ENCODE peak calls at places on chromosomes 2 and 18, in nine cellular contexts. F is testis, A is H1, J is adrenal gland, H is tibial artery, M is transverse colon, U is HCT116, B is cardiac muscle cell, Q is fibroblast of lung. G is an unnamed sample.
A peak's percentile ranks its signal among the peaks of the same experiment; 100 is the strongest.

GRCh38 chr18:7438631-7439030 is 128.5 kb upstream of the PTPRM start:
- DNase-seq in F (no peak), A (no peak), J (no peak), H (no peak), M (no peak), U (no peak), B (no peak), Q (no peak), G (no peak)

GRCh38 chr18:23356915-23357421 is 96.1 kb upstream of the RIOK3 start:
- DNase-seq in F (peak; percentile 27), A (no peak), J (no peak), H (no peak), M (no peak), U (no peak), B (no peak), Q (peak; percentile 93), G (no peak)

GRCh38 chr2:236085211-236085610 is 83.0 kb downstream of the GBX2 start:
- DNase-seq in F (no peak), A (no peak), J (no peak), H (no peak), M (no peak), U (no peak), B (no peak), Q (no peak), G (no peak)

GRCh38 chr2:98393354-98393753 is 47.1 kb downstream of the CNGA3 start:
- DNase-seq in F (no peak), A (no peak), J (no peak), H (no peak), M (no peak), U (no peak), B (no peak), Q (no peak), G (no peak)

GRCh38 chr2:42060718-42061619 is 13.1 kb downstream of the PKDCC start:
- DNase-seq in F (peak; percentile 58), A (no peak), J (peak; percentile 59), H (peak; percentile 88), M (peak; percentile 73), U (no peak), B (no peak), Q (peak; percentile 19), G (peak; percentile 83)

GRCh38 chr2:38123862-38124261 is 47.9 kb upstream of the CYP1B1 start:
- DNase-seq in F (no peak), A (no peak), J (no peak), H (no peak), M (no peak), U (no peak), B (no peak), Q (no peak), G (no peak)

GRCh38 chr2:66432801-66433694 is 1.9 kb upstream of the MEIS1 start:
- DNase-seq in F (peak; percentile 96), A (peak; percentile 88), J (peak; percentile 96), H (peak; percentile 95), M (peak; percentile 70), U (no peak), B (peak; percentile 97), Q (peak; percentile 98), G (peak; percentile 87)

GRCh38 chr2:223297788-223298187 is 245.8 kb downstream of the KCNE4 start:
- DNase-seq in F (no peak), A (no peak), J (no peak), H (no peak), M (no peak), U (no peak), B (no peak), Q (peak; percentile 65), G (no peak)

GRCh38 chr2:1782514-1782913 is 38.2 kb upstream of the PXDN start:
- DNase-seq in F (no peak), A (no peak), J (no peak), H (peak; percentile 23), M (no peak), U (no peak), B (no peak), Q (no peak), G (no peak)

GRCh38 chr2:101109451-101110140 is 41.6 kb downstream of the TBC1D8 start:
- DNase-seq in F (no peak), A (no peak), J (no peak), H (no peak), M (no peak), U (no peak), B (peak; percentile 63), Q (no peak), G (no peak)
- H3K4me1 ChIP-seq in F (peaks cover 29% of the 10 kb centered on the region), A (peaks cover 9% of the 10 kb centered on the region), J (peaks cover 30% of the 10 kb centered on the region), H (peaks cover 63% of the 10 kb centered on the region), M (peaks cover 72% of the 10 kb centered on the region), U (peaks cover 35% of the 10 kb centered on the region), B (peaks cover 46% of the 10 kb centered on the region), Q (peaks cover 9% of the 10 kb centered on the region), G (peaks cover 8% of the 10 kb centered on the region)

GRCh38 chr2:131076707-131077106 is 16.6 kb downstream of the FAM168B start:
- DNase-seq in F (no peak), A (no peak), J (no peak), H (no peak), M (no peak), U (no peak), B (peak; percentile 10), Q (no peak), G (no peak)
- H3K36me3 ChIP-seq in F (no peaks in the 10 kb centered on the region), A (peaks cover 40% of the 10 kb centered on the region), J (peaks cover 67% of the 10 kb centered on the region), H (peaks cover 19% of the 10 kb centered on the region), M (peaks cover 61% of the 10 kb centered on the region), U (peaks cover 35% of the 10 kb centered on the region), B (peaks cover 29% of the 10 kb centered on the region), Q (peaks cover 23% of the 10 kb centered on the region), G (peaks cover 8% of the 10 kb centered on the region)

GRCh38 chr2:217899231-217900009 is 103.4 kb downstream of the TNS1 start:
- DNase-seq in F (peak; percentile 62), A (peak; percentile 93), J (peak; percentile 97), H (peak; percentile 95), M (peak; percentile 72), U (peak; percentile 27), B (peak; percentile 60), Q (peak; percentile 89), G (peak; percentile 62)

GRCh38 chr2:217897091-217897715 is 105.6 kb downstream of the TNS1 start:
- DNase-seq in F (no peak), A (no peak), J (peak; percentile 25), H (no peak), M (no peak), U (no peak), B (no peak), Q (no peak), G (no peak)

GRCh38 chr2:217900010-217900779 is 102.6 kb downstream of the TNS1 start:
- DNase-seq in F (no peak), A (no peak), J (no peak), H (no peak), M (no peak), U (no peak), B (no peak), Q (no peak), G (no peak)

GRCh38 chr2:217900780-217901360 is 101.9 kb downstream of the TNS1 start:
- DNase-seq in F (no peak), A (no peak), J (no peak), H (no peak), M (no peak), U (no peak), B (no peak), Q (no peak), G (no peak)

GRCh38 chr2:217897816-217898806 is 104.7 kb downstream of the TNS1 start:
- DNase-seq in F (peak; percentile 60), A (no peak), J (peak; percentile 63), H (peak; percentile 92), M (no peak), U (no peak), B (no peak), Q (no peak), G (no peak)
- H3K4me1 ChIP-seq in F (peaks cover 58% of the 10 kb centered on the region), A (no peaks in the 10 kb centered on the region), J (peaks cover 59% of the 10 kb centered on the region), H (peaks cover 99% of the 10 kb centered on the region), M (peaks cover 48% of the 10 kb centered on the region), U (peaks cover 7% of the 10 kb centered on the region), B (peaks cover 7% of the 10 kb centered on the region), Q (peaks cover 32% of the 10 kb centered on the region), G (no peaks in the 10 kb centered on the region)

DNA sequence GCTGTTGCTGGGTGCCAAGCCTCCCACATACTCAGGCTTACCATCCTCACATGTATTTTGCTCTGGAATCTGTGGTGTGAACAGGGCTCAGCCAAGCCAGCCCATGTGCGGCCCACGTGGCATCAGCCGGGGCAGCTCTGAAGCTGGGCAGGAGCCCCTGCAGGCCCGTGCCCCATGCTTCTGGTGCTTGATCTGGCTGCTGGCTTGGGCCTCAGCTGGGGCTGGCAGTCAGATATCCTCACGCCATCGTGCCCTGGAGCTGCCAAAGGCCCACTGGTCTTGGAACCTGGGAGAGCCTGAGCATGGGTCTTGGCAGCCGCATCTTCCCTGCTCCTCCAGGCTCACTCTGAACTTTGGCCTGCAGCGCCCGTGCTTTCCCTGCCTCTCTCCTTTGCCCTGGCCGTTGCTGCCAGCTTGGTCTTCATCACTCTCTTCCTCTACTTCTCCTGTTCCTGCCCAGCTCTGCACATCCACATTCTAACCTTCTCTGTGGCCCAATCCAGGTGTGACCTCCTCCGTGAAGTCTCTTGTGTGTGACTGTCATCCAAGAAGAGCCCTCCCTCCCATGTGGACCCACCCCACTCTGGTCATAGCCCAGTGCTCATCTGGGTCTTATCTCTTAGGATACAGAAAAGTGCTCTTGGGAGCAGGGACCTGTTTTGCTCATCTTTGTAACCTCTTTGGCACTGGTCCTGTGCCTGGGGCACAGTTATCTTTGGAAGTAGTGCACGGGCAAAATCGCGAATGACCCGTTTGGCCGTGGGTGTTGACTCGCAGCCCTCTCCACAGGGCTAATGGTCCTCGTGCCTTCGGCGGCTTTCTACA is 116.1 kb downstream of the RNF144A start:
- DNase-seq in F (no peak), A (no peak), J (no peak), H (no peak), M (no peak), U (no peak), B (no peak), Q (no peak), G (no peak)
- H3K36me3 ChIP-seq in F (no peaks in the 10 kb centered on the region), A (peaks cover 4% of the 10 kb centered on the region), J (peaks cover 36% of the 10 kb centered on the region), H (no peaks in the 10 kb centered on the region), M (no peaks in the 10 kb centered on the region), U (no peaks in the 10 kb centered on the region), B (no peaks in the 10 kb centered on the region), Q (no peaks in the 10 kb centered on the region), G (no peaks in the 10 kb centered on the region)

GRCh38 chr2:30615926-30616325 is 168.9 kb downstream of the LCLAT1 start:
- DNase-seq in F (no peak), A (no peak), J (no peak), H (no peak), M (no peak), U (no peak), B (peak; percentile 30), Q (no peak), G (no peak)
- H3K4me1 ChIP-seq in F (no peaks in the 10 kb centered on the region), A (no peaks in the 10 kb centered on the region), J (no peaks in the 10 kb centered on the region), H (peaks cover 20% of the 10 kb centered on the region), M (no peaks in the 10 kb centered on the region), U (no peaks in the 10 kb centered on the region), B (peaks cover 72% of the 10 kb centered on the region), Q (no peaks in the 10 kb centered on the region), G (no peaks in the 10 kb centered on the region)